ENCODE peak calls at places on chromosome 1, in four cellular contexts. M is fibroblast of pulmonary artery, J is astrocyte of the spinal cord, K is ovary. Y is an unnamed sample.

GRCh38 chr1:17189632-17190525 is 15.0 kb upstream of the PADI1 start:
- DNase-seq in M (peak), J (peak), K (peak), Y (peak)

GRCh38 chr1:15941899-15942660 is 33.8 kb downstream of the ZBTB17 start:
- DNase-seq in K (no peak), J (no peak), M (no peak), Y (no peak)

GRCh38 chr1:116311756-116312691 is 61.0 kb upstream of the ATP1A1 start:
- DNase-seq in J (no peak), M (no peak), K (no peak), Y (no peak)

GRCh38 chr1:199808110-199808870 is 219.2 kb upstream of the NR5A2 start:
- DNase-seq in M (no peak), K (no peak), J (no peak), Y (peak)

GRCh38 chr1:107293901-107294600 is 153.2 kb downstream of the NTNG1 start:
- DNase-seq in M (no peak), J (no peak), K (no peak), Y (no peak)

GRCh38 chr1:29504709-29505410 is 268.5 kb downstream of the PTPRU start:
- DNase-seq in K (no peak), J (no peak), M (no peak), Y (no peak)

GRCh38 chr1:201020647-201021332 is 2.7 kb downstream of the KIF21B start:
- DNase-seq in J (no peak), K (no peak), M (peak), Y (no peak)

GRCh38 chr1:176517484-176517883 is 54.5 kb downstream of the PAPPA2 start:
- DNase-seq in K (no peak), J (peak), M (no peak), Y (no peak)

GRCh38 chr1:4650486-4650885 is 3.9 kb upstream of the AJAP1 start:
- DNase-seq in M (no peak), K (no peak), J (no peak), Y (peak)

GRCh38 chr1:18114726-18115410 is 7.3 kb downstream of the IGSF21 start:
- DNase-seq in M (no peak), J (no peak), K (no peak), Y (no peak)

GRCh38 chr1:1356166-1356795 is 2.1 kb downstream of the MXRA8 start:
- DNase-seq in K (no peak), J (no peak), M (no peak), Y (no peak)

GRCh38 chr1:199335496-199335895 is 692.0 kb upstream of the NR5A2 start:
- DNase-seq in J (peak), K (no peak), M (peak), Y (peak)

GRCh38 chr1:46749403-46749802 is 30.5 kb upstream of the EFCAB14 start:
- DNase-seq in M (no peak), K (no peak), J (no peak), Y (no peak)

GRCh38 chr1:92886886-92887419 is 55.1 kb downstream of the RPL5 start:
- DNase-seq in J (no peak), M (no peak), K (no peak), Y (no peak)

GRCh38 chr1:171177261-171177660 is 7.8 kb upstream of the FMO2 start:
- DNase-seq in K (no peak), M (no peak), J (no peak), Y (no peak)

GRCh38 chr1:172870901-172871606 is 179.7 kb downstream of the TNFSF18 start:
- DNase-seq in K (no peak), J (peak), M (no peak), Y (no peak)

GRCh38 chr1:33439662-33440061 is 8.8 kb upstream of the PHC2 start:
- DNase-seq in J (no peak), M (no peak), K (no peak), Y (no peak)

GRCh38 chr1:160144921-160145320 is 6.5 kb upstream of the ATP1A4 start:
- DNase-seq in M (no peak), K (no peak), J (peak), Y (peak)

DNA sequence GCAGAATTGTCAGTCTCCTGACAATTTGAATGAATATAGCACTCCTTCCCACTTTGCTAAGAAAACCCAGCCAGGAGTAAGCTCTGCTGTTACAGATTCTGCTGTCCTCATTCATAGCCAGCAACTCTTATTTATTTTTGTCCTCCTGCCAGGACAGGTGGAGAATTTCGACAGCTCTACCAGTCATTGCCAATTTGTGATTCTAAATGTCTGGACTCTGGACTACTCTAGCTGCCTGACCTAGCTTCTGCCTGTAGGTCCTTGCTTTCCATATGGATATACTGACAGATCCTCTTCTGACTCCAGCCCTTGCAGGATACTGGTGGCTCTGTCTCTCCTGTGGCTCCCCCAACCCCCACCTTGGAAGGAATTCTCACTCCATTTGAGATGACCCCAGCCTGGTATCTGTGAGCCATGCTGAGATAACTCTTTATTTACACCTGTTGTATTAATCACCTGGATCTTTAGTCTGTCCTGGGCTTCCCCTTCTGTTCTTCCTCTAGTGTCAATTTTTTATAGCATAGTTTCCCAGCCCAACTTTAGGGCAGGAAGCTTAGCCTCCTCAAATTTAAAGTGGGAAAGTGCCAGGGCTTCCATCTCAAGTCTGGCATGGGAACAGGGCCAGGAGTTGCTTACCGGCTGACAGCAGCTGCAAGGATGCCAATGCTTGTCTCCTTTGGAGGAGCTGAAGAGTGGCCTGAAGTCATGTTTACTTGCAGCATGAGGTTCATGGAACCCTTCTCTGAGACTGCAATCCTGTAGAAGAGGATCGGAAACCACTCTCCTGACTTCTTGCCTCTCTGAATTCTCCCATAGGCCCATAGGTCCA is 6.7 kb downstream of the PM20D1 start:
- DNase-seq in K (no peak), J (no peak), M (no peak), Y (no peak)
- H3K4me3 ChIP-seq in K (no peak), J (no peak), M (no peak), Y (no peak)

DNA sequence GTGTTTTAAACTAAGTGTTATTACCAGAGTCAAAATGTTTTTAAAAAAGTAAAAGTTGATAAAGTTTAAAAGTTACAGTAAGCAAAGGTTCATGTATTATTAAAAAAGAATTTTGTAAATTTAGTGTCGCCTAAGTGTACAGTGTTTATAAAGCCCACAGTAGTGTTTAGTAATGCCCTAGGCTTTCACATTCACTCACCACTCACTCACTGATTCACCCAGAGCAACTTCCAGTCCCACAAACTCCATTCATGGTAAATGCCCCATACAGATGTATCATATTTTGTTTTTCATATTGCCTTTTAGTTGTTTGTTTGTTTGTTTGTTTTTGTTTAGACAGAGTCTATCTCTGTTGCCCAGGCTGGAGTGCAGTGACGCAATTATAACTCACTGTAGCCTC is 353.8 kb upstream of the PTBP2 start:
- DNase-seq in K (no peak), J (no peak), M (no peak), Y (peak)
- TF ChIP-seq CTCF in K (no peak), J (no peak), M (no peak), Y (no peak)

DNA sequence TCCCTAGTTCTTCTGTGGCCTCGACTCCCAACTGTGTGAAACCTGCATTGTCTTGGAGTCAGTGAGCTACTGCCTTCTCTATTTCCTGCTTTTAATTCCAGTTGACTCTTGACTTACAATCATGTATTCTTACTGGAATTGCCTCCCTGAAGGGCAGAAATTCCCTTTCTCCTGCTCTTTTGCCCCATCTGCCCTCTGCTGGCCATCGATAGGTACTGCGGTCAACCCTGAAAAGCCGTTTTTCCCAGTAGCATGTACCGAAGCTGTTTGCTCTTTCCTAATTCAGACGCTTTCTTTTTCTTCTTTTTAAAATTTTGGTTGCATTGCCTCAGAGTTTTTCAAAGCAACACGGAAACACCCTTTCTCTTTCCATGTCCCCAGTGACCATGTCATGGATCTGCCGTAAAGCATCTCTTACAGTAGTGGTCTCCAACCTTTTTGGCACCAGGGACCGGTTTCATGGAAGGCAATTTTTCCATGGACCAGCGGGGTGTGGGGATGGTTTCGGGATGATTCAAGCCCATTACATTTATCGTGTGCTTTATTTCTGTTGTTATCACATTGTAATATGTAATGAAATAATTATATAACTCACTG is 164.2 kb upstream of the C1orf21 start:
- DNase-seq in M (peak), K (peak), J (peak), Y (peak)
- H3K4me3 ChIP-seq in M (peak), K (no peak), J (no peak), Y (peak)

GRCh38 chr1:40746344-40747090 is 37.1 kb upstream of the KCNQ4 start:
- DNase-seq in J (no peak), M (no peak), K (no peak), Y (no peak)
- TF ChIP-seq CTCF in J (no peak), M (no peak), K (no peak), Y (no peak)

GRCh38 chr1:185108324-185108723 is 48.4 kb downstream of the TRMT1L start:
- DNase-seq in M (peak), K (no peak), J (peak), Y (peak)

GRCh38 chr1:185104083-185104482 is 52.7 kb downstream of the TRMT1L start:
- DNase-seq in J (no peak), K (no peak), M (no peak), Y (no peak)
- H3K4me3 ChIP-seq in J (no peak), K (no peak), M (no peak), Y (no peak)

DNA sequence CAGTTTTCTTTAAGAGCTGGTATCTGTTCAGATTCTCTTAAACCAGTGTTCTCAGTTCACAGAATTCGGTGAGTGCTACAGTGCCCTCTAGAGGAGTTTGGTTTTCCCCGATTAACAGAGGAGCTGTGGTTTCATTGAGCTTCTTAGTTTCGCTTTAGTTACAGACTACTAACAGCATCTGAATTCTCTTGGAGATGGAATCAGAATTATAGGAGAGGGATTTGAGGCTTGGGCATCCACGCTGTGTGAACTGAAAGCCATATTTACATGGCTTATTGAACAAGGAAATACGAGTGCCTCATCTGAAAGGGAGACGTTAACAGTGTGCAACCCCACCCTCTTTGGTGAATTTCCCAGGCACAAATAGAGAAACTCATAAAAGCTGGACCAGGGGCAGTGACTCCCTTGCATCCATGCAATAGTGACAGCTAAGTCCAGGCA is 202.0 kb downstream of the USH2A start:
- DNase-seq in M (peak), K (no peak), J (peak), Y (peak)
- TF ChIP-seq CTCF in M (peak), K (no peak), J (peak), Y (peak)

DNA sequence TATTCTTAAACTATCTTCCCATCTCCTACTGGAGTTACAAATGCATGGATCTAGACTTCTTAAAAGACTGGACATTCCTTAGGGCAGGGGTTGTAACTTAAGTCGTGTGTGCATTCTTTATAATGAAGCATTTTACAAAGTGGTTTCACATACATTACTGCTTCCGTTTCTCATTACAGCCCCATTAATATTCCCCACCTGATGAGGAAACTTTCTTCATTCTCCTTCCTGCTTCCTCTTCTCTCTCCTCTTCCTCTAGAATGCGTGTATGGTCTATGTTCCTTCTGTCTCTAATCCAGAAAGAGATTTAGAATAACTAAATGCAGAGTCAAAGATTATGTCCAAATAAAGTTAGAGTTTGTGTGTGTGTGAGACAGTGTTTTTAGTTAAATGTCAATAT is 1.8 kb upstream of the CAP1 start:
- DNase-seq in M (no peak), J (no peak), K (no peak), Y (no peak)
- H3K4me3 ChIP-seq in M (no peak), J (no peak), K (no peak), Y (no peak)

DNA sequence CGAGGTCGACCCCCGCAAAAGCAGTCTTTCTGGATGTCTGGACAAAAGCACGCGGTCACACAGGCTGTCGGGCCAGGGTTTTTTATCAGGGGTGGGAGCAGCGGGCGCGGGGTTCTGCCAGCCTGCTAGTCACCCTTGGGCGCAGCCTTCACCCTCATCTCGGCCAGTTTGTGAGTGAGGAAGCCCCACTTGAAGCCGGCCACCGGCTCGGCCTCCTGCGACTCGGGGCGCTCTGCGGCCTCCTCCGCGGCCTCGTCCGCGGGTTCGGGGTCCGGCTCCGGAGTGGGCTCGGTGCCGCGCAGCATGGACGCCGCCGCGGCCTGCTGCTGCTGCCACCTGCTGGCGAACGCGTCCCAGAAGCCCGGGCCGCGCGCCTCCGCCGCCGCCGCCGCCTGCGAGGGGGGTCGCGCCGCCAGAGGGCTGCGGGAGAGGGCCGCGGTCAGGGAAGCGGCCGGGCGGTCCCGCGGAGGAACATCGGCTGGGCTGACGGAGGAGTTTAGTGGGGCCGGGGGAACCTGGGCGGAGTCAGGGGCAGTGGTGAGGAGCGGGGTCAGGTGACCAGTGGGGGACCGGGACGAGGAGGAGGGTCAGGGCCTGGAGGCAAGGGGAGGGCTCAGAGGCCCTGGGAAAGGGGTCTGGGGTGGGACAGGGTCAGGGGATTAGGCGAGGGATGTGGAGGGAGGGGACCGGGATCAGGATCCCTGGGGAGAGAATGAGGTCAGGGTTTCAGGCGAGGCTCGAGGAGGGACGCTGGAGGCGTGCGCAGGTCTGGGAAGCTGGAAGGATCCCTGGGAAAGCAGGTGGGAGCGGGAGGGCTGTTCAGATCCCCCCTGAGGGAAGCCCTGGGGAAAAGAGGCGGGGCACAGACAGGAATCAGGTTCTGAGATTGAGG is 4.5 kb downstream of the C1orf232 start:
- DNase-seq in J (no peak), M (peak), K (peak), Y (peak)
- TF ChIP-seq CTCF in J (peak), M (no peak), K (peak), Y (no peak)

Y was measured in cardiac fibroblast.